ENCODE peak calls at places on chromosomes 7 and 10, in seven cellular contexts. Z is tibial artery, U is tibial nerve, S is adrenal gland, D is left ventricle myocardium inferior, K is lower lobe of right lung, P is endodermal cell. X is an unnamed sample. For H3K4me1, the result is how much of the 10 kb centered on the place peaks cover.

GRCh38 chr10:60942604-60943269 is 1.2 kb downstream of the RHOBTB1 start:
- DNase-seq in Z (peak), U (no peak), S (peak), D (peak), K (peak), P (no peak), X (peak)

GRCh38 chr10:8325015-8325414 is 270.5 kb downstream of the GATA3 start:
- DNase-seq in Z (no peak), U (no peak), S (no peak), D (no peak), K (no peak), P (no peak), X (no peak)

GRCh38 chr7:155269766-155270585 is 27.7 kb upstream of the INSIG1 start:
- DNase-seq in Z (no peak), U (no peak), S (no peak), D (no peak), K (no peak), P (no peak), X (no peak)

GRCh38 chr10:126315471-126316177 is 72.7 kb downstream of the ADAM12 start:
- DNase-seq in Z (no peak), U (no peak), S (no peak), D (no peak), K (no peak), P (no peak), X (no peak)

GRCh38 chr10:132837905-132838304 is 52.0 kb upstream of the NKX6-2 start:
- DNase-seq in Z (no peak), U (no peak), S (no peak), D (no peak), K (no peak), P (peak), X (no peak)

GRCh38 chr10:106714734-106715368 is 449.7 kb downstream of the SORCS1 start:
- DNase-seq in Z (no peak), U (no peak), S (no peak), D (no peak), K (no peak), P (no peak), X (no peak)

GRCh38 chr10:15744217-15744865 is 24.6 kb upstream of the ITGA8 start:
- DNase-seq in Z (peak), U (no peak), S (peak), D (no peak), K (no peak), P (peak), X (no peak)

GRCh38 chr7:151963895-151964870 is 7.9 kb downstream of the GALNTL5 start:
- DNase-seq in Z (peak), U (no peak), S (no peak), D (peak), K (no peak), P (no peak), X (no peak)

GRCh38 chr10:24384954-24385353 is 176.0 kb downstream of the KIAA1217 start:
- DNase-seq in Z (no peak), U (no peak), S (peak), D (no peak), K (no peak), P (no peak), X (peak)

GRCh38 chr7:5603193-5604140 is 178.0 kb downstream of the RNF216 start:
- DNase-seq in Z (no peak), U (no peak), S (no peak), D (no peak), K (no peak), P (no peak), X (no peak)

GRCh38 chr7:15891151-15891842 is 204.8 kb upstream of the MEOX2 start:
- DNase-seq in Z (no peak), U (no peak), S (no peak), D (no peak), K (no peak), P (no peak), X (no peak)

GRCh38 chr10:70074147-70074546 is 21.5 kb downstream of the MACROH2A2 start:
- DNase-seq in Z (no peak), U (no peak), S (no peak), D (no peak), K (no peak), P (no peak), X (no peak)

GRCh38 chr10:77274046-77274795 is 363.4 kb downstream of the KCNMA1 start:
- DNase-seq in Z (no peak), U (no peak), S (no peak), D (no peak), K (no peak), P (no peak), X (no peak)

GRCh38 chr10:35735412-35735811 is 93.3 kb upstream of the FZD8 start:
- DNase-seq in Z (no peak), U (no peak), S (no peak), D (no peak), K (no peak), P (no peak), X (no peak)

GRCh38 chr7:114504586-114504985 is 90.0 kb downstream of the FOXP2 start:
- DNase-seq in Z (no peak), U (no peak), S (no peak), D (no peak), K (no peak), P (no peak), X (no peak)

GRCh38 chr10:121610798-121611325 is 12.6 kb upstream of the FGFR2 start:
- DNase-seq in Z (no peak), U (no peak), S (no peak), D (no peak), K (no peak), P (peak), X (no peak)

GRCh38 chr7:76310102-76310957 is 7.9 kb downstream of the HSPB1 start:
- DNase-seq in Z (no peak), U (no peak), S (peak), D (no peak), K (no peak), P (no peak), X (peak)

GRCh38 chr10:29470355-29470705 is 164.4 kb downstream of the SVIL start:
- DNase-seq in Z (peak), U (no peak), S (peak), D (peak), K (no peak), P (peak), X (no peak)
- H3K4me1 ChIP-seq in Z (under half), U (under half), S (under half), D (half or more), K (under half), P (under half), X (half or more)

GRCh38 chr7:127654404-127655392 is 2.7 kb downstream of the SND1 start:
- DNase-seq in Z (no peak), U (no peak), S (no peak), D (no peak), K (no peak), P (no peak), X (no peak)
- TF ChIP-seq CTCF in Z (no peak), U (no peak), S (no peak), D (no peak), K (no peak), P (peak), X (no peak)

DNA sequence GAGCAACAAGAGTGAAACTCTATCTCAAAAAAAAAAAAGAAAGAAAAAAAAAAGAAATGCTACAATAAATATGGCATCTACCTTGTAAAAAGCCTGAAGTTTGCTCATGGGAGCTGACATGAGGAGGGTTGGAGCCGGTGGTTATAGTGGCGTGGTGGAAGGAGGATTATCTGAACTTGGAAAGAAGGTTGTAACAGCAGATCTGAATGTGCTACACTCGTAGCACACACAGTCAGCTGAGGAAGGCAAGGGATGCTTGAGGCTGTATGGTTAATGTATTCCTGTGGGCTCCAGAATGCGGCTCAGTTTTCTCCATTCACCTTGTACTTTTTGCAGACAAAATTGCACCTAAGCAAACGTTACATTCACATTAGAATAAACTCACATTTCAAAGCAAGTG is 390.3 kb upstream of the GALNT17 start:
- DNase-seq in Z (no peak), U (no peak), S (no peak), D (no peak), K (no peak), P (no peak), X (no peak)
- H3K4me1 ChIP-seq in Z (under half), U (under half), S (under half), D (under half), K (under half), P (under half), X (under half)

GRCh38 chr10:78335371-78335690 is 301.7 kb downstream of the RPS24 start:
- DNase-seq in Z (no peak), U (no peak), S (no peak), D (no peak), K (no peak), P (no peak), X (no peak)

GRCh38 chr10:78335691-78336401 is 302.2 kb downstream of the RPS24 start:
- DNase-seq in Z (no peak), U (peak), S (peak), D (peak), K (no peak), P (peak), X (no peak)

GRCh38 chr10:78337646-78338391 is 304.2 kb downstream of the RPS24 start:
- DNase-seq in Z (no peak), U (no peak), S (peak), D (no peak), K (no peak), P (peak), X (no peak)

GRCh38 chr10:78336402-78336791 is 302.7 kb downstream of the RPS24 start:
- DNase-seq in Z (no peak), U (no peak), S (peak), D (no peak), K (no peak), P (peak), X (no peak)

GRCh38 chr10:78337016-78337415 is 303.4 kb downstream of the RPS24 start:
- DNase-seq in Z (no peak), U (no peak), S (no peak), D (no peak), K (no peak), P (peak), X (no peak)
- TF ChIP-seq CTCF in Z (no peak), U (no peak), S (no peak), D (no peak), K (no peak), P (no peak), X (no peak)

GRCh38 chr7:42222891-42223290 is 14.1 kb downstream of the GLI3 start:
- DNase-seq in Z (no peak), U (no peak), S (no peak), D (no peak), K (no peak), P (peak), X (no peak)
- H3K4me1 ChIP-seq in Z (under half), U (under half), S (under half), D (under half), K (under half), P (under half), X (under half)

GRCh38 chr10:119817991-119818888 is 54.4 kb downstream of the MCMBP start:
- DNase-seq in Z (peak), U (peak), S (peak), D (peak), K (peak), P (peak), X (no peak)
- TF ChIP-seq CTCF in Z (no peak), U (no peak), S (no peak), D (no peak), K (no peak), P (peak), X (no peak)

X was measured in gastrocnemius medialis.